ENCODE peak calls at places on chromosomes 5 and 9, in eight cellular contexts. One of them, this sample, is unnamed.

GRCh38 chr5:124724357-124725039 is 21.9 kb downstream of the ZNF608 start:
- DNase-seq in fibroblast of lung: no peak
- DNase-seq in effector memory CD4-positive, alpha-beta T cell: no peak
- DNase-seq in left ventricle myocardium inferior: no peak
- DNase-seq in prostate gland: no peak
- DNase-seq in heart left ventricle: no peak
- DNase-seq in transverse colon: no peak
- DNase-seq in psoas muscle: no peak
- DNase-seq in this sample: no peak

GRCh38 chr9:116377179-116377790 is 223.7 kb downstream of the PAPPA start:
- DNase-seq in effector memory CD4-positive, alpha-beta T cell: no peak
- DNase-seq in prostate gland: no peak
- DNase-seq in transverse colon: no peak
- DNase-seq in heart left ventricle: no peak
- DNase-seq in psoas muscle: no peak
- DNase-seq in fibroblast of lung: peak; percentile 69
- DNase-seq in left ventricle myocardium inferior: no peak
- DNase-seq in this sample: no peak

GRCh38 chr9:4669890-4670289 is 3.6 kb upstream of the SPATA6L start:
- DNase-seq in left ventricle myocardium inferior: no peak
- DNase-seq in psoas muscle: no peak
- DNase-seq in transverse colon: no peak
- DNase-seq in fibroblast of lung: no peak
- DNase-seq in heart left ventricle: no peak
- DNase-seq in prostate gland: no peak
- DNase-seq in effector memory CD4-positive, alpha-beta T cell: no peak
- DNase-seq in this sample: no peak

GRCh38 chr5:180592176-180592575 is 877 bp upstream of the SCGB3A1 start:
- DNase-seq in fibroblast of lung: no peak
- DNase-seq in effector memory CD4-positive, alpha-beta T cell: no peak
- DNase-seq in psoas muscle: no peak
- DNase-seq in left ventricle myocardium inferior: no peak
- DNase-seq in heart left ventricle: no peak
- DNase-seq in transverse colon: no peak
- DNase-seq in prostate gland: no peak
- DNase-seq in this sample: peak; percentile 10

GRCh38 chr5:106380736-106381135 is 1290.0 kb downstream of the EFNA5 start:
- DNase-seq in heart left ventricle: no peak
- DNase-seq in psoas muscle: no peak
- DNase-seq in prostate gland: no peak
- DNase-seq in effector memory CD4-positive, alpha-beta T cell: no peak
- DNase-seq in fibroblast of lung: peak; percentile 55
- DNase-seq in transverse colon: no peak
- DNase-seq in left ventricle myocardium inferior: no peak
- DNase-seq in this sample: no peak

GRCh38 chr5:116130471-116130870 is 45.6 kb downstream of the COMMD10 start:
- DNase-seq in prostate gland: no peak
- DNase-seq in transverse colon: no peak
- DNase-seq in psoas muscle: no peak
- DNase-seq in heart left ventricle: no peak
- DNase-seq in effector memory CD4-positive, alpha-beta T cell: no peak
- DNase-seq in fibroblast of lung: peak; percentile 11
- DNase-seq in left ventricle myocardium inferior: no peak
- DNase-seq in this sample: no peak

GRCh38 chr9:94805585-94805984 is 79.1 kb downstream of the AOPEP start:
- DNase-seq in psoas muscle: no peak
- DNase-seq in heart left ventricle: no peak
- DNase-seq in prostate gland: peak; percentile 69
- DNase-seq in effector memory CD4-positive, alpha-beta T cell: no peak
- DNase-seq in fibroblast of lung: peak; percentile 96
- DNase-seq in transverse colon: peak; percentile 53
- DNase-seq in left ventricle myocardium inferior: no peak
- DNase-seq in this sample: no peak

GRCh38 chr5:15008476-15008875 is 136.9 kb upstream of the ANKH start:
- DNase-seq in prostate gland: peak; percentile 96
- DNase-seq in left ventricle myocardium inferior: peak; percentile 85
- DNase-seq in heart left ventricle: peak; percentile 86
- DNase-seq in effector memory CD4-positive, alpha-beta T cell: no peak
- DNase-seq in transverse colon: peak; percentile 87
- DNase-seq in fibroblast of lung: peak; percentile 95
- DNase-seq in psoas muscle: peak; percentile 92
- DNase-seq in this sample: peak; percentile 77

GRCh38 chr5:120848883-120849282 is 384.8 kb downstream of the PRR16 start:
- DNase-seq in left ventricle myocardium inferior: no peak
- DNase-seq in effector memory CD4-positive, alpha-beta T cell: no peak
- DNase-seq in prostate gland: no peak
- DNase-seq in fibroblast of lung: no peak
- DNase-seq in transverse colon: no peak
- DNase-seq in psoas muscle: no peak
- DNase-seq in heart left ventricle: no peak
- DNase-seq in this sample: no peak

GRCh38 chr9:127212453-127212852 is 52.1 kb upstream of the GARNL3 start:
- DNase-seq in heart left ventricle: no peak
- DNase-seq in psoas muscle: no peak
- DNase-seq in left ventricle myocardium inferior: no peak
- DNase-seq in prostate gland: no peak
- DNase-seq in fibroblast of lung: no peak
- DNase-seq in effector memory CD4-positive, alpha-beta T cell: no peak
- DNase-seq in transverse colon: no peak
- DNase-seq in this sample: no peak

GRCh38 chr5:97118623-97119022 is 23.8 kb downstream of the LIX1 start:
- DNase-seq in fibroblast of lung: no peak
- DNase-seq in heart left ventricle: no peak
- DNase-seq in transverse colon: no peak
- DNase-seq in psoas muscle: no peak
- DNase-seq in prostate gland: no peak
- DNase-seq in effector memory CD4-positive, alpha-beta T cell: no peak
- DNase-seq in left ventricle myocardium inferior: no peak
- DNase-seq in this sample: no peak

GRCh38 chr9:33372900-33373299 is 29.5 kb downstream of the AQP7 start:
- DNase-seq in left ventricle myocardium inferior: no peak
- DNase-seq in effector memory CD4-positive, alpha-beta T cell: no peak
- DNase-seq in fibroblast of lung: no peak
- DNase-seq in prostate gland: peak; percentile 18
- DNase-seq in transverse colon: no peak
- DNase-seq in psoas muscle: no peak
- DNase-seq in heart left ventricle: no peak
- DNase-seq in this sample: no peak

GRCh38 chr5:131279209-131279608 is 15.4 kb downstream of the CDC42SE2 start:
- DNase-seq in psoas muscle: no peak
- DNase-seq in left ventricle myocardium inferior: no peak
- DNase-seq in transverse colon: no peak
- DNase-seq in effector memory CD4-positive, alpha-beta T cell: no peak
- DNase-seq in heart left ventricle: no peak
- DNase-seq in prostate gland: no peak
- DNase-seq in fibroblast of lung: no peak
- DNase-seq in this sample: no peak

GRCh38 chr9:87651431-87651830 is 74.5 kb upstream of the CTSL start:
- DNase-seq in psoas muscle: no peak
- DNase-seq in effector memory CD4-positive, alpha-beta T cell: no peak
- DNase-seq in left ventricle myocardium inferior: no peak
- DNase-seq in transverse colon: no peak
- DNase-seq in heart left ventricle: no peak
- DNase-seq in fibroblast of lung: no peak
- DNase-seq in prostate gland: no peak
- DNase-seq in this sample: no peak

GRCh38 chr9:131709741-131710499 is 30.0 kb downstream of the RAPGEF1 start:
- DNase-seq in transverse colon: no peak
- DNase-seq in left ventricle myocardium inferior: no peak
- DNase-seq in heart left ventricle: no peak
- DNase-seq in prostate gland: no peak
- DNase-seq in effector memory CD4-positive, alpha-beta T cell: peak; percentile 44
- DNase-seq in psoas muscle: no peak
- DNase-seq in fibroblast of lung: peak; percentile 19
- DNase-seq in this sample: no peak

GRCh38 chr5:1963358-1963757 is 80.6 kb upstream of the IRX4 start:
- DNase-seq in psoas muscle: no peak
- DNase-seq in left ventricle myocardium inferior: no peak
- DNase-seq in heart left ventricle: no peak
- DNase-seq in prostate gland: no peak
- DNase-seq in fibroblast of lung: no peak
- DNase-seq in transverse colon: no peak
- DNase-seq in effector memory CD4-positive, alpha-beta T cell: no peak
- DNase-seq in this sample: no peak

GRCh38 chr5:35087971-35088370 is 40.2 kb upstream of the AGXT2 start:
- DNase-seq in psoas muscle: no peak
- DNase-seq in effector memory CD4-positive, alpha-beta T cell: no peak
- DNase-seq in fibroblast of lung: peak; percentile 17
- DNase-seq in heart left ventricle: no peak
- DNase-seq in prostate gland: no peak
- DNase-seq in left ventricle myocardium inferior: no peak
- DNase-seq in transverse colon: no peak
- DNase-seq in this sample: no peak

GRCh38 chr5:35081134-35081533 is 33.4 kb upstream of the AGXT2 start:
- DNase-seq in heart left ventricle: no peak
- DNase-seq in psoas muscle: no peak
- DNase-seq in effector memory CD4-positive, alpha-beta T cell: no peak
- DNase-seq in fibroblast of lung: no peak
- DNase-seq in prostate gland: no peak
- DNase-seq in left ventricle myocardium inferior: no peak
- DNase-seq in transverse colon: no peak
- DNase-seq in this sample: no peak

GRCh38 chr5:35083150-35083549 is 35.4 kb upstream of the AGXT2 start:
- DNase-seq in prostate gland: no peak
- DNase-seq in psoas muscle: no peak
- DNase-seq in left ventricle myocardium inferior: no peak
- DNase-seq in fibroblast of lung: no peak
- DNase-seq in heart left ventricle: no peak
- DNase-seq in transverse colon: no peak
- DNase-seq in effector memory CD4-positive, alpha-beta T cell: no peak
- DNase-seq in this sample: no peak

GRCh38 chr5:35082530-35082929 is 34.8 kb upstream of the AGXT2 start:
- DNase-seq in transverse colon: no peak
- DNase-seq in heart left ventricle: no peak
- DNase-seq in fibroblast of lung: no peak
- DNase-seq in psoas muscle: no peak
- DNase-seq in effector memory CD4-positive, alpha-beta T cell: no peak
- DNase-seq in left ventricle myocardium inferior: no peak
- DNase-seq in prostate gland: no peak
- DNase-seq in this sample: no peak
- H3K27ac ChIP-seq in transverse colon: no peak overlapping the region
- H3K27ac ChIP-seq in heart left ventricle: no peak overlapping the region
- H3K27ac ChIP-seq in fibroblast of lung: no peak overlapping the region
- H3K27ac ChIP-seq in psoas muscle: no peak overlapping the region
- H3K27ac ChIP-seq in effector memory CD4-positive, alpha-beta T cell: no peak overlapping the region
- H3K27ac ChIP-seq in left ventricle myocardium inferior: no peak overlapping the region
- H3K27ac ChIP-seq in prostate gland: no peak overlapping the region
- H3K27ac ChIP-seq in this sample: no peak overlapping the region

DNA sequence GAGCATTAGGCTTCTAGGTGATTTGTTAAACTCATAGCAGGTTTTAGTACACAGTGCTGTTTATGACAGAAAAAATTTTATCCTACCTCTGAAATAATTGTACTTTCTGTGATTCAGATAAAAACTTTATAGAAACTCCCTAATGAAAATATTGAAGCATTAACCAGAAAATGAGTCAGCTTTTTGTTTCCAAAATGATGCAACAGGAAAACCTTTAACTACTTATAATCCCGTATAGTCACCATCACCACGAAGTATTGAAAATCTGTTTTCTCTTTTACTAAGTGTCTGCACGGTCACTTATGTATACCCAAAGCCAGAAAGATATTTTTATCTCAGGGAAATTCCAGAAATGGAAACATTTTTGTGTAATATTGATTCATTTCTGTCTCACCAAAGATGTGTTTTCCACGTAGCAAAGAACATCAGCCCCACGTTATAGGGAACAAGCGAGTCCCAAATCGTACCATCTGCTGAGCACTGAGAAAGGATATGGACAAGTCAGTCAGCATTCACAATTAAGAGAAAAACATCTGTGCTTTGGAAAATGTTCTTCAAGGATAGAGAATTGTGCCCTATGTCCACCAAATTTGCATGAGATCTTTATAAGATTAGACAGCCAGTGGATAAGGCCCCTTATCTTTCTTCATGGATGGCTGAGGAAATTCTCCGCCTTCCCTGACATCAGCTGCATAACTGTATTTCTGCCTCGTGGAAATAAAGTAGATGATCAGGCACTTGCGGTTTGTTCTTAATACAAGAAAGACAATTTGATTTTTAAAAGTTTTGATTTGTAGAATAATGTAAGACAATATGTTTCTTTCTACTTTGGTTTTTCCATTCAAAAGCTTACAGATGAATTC is 41.9 kb downstream of the TNFAIP8 start:
- DNase-seq in effector memory CD4-positive, alpha-beta T cell: no peak
- DNase-seq in prostate gland: no peak
- DNase-seq in transverse colon: no peak
- DNase-seq in psoas muscle: no peak
- DNase-seq in heart left ventricle: no peak
- DNase-seq in left ventricle myocardium inferior: no peak
- DNase-seq in fibroblast of lung: peak; percentile 76
- DNase-seq in this sample: no peak
- H3K4me3 ChIP-seq in effector memory CD4-positive, alpha-beta T cell: no peak overlapping the region
- H3K4me3 ChIP-seq in prostate gland: no peak overlapping the region
- H3K4me3 ChIP-seq in transverse colon: no peak overlapping the region
- H3K4me3 ChIP-seq in psoas muscle: no peak overlapping the region
- H3K4me3 ChIP-seq in heart left ventricle: no peak overlapping the region
- H3K4me3 ChIP-seq in left ventricle myocardium inferior: no peak overlapping the region
- H3K4me3 ChIP-seq in fibroblast of lung: peak overlapping the region; percentile 7
- H3K4me3 ChIP-seq in this sample: no peak overlapping the region

DNA sequence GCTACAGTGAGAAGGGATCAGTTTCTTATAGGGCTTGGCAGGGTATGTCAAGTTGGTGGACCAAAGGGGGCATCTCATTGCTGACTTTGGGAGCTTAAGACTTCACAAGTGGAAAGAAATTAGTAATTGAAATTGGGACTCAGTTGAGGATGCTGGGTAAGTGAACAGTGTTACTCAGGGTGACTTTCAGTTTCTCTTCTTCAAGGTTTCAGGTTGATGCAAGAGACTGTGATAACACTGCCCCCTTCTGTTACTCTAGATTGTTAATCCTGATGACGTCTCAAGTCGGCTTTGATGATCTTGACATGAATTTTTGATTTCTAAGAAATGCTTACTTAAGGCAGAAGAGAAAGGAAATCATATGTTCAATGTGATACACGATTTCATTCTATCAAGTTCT is 21.3 kb downstream of the KCTD16 start:
- DNase-seq in prostate gland: no peak
- DNase-seq in heart left ventricle: no peak
- DNase-seq in psoas muscle: no peak
- DNase-seq in fibroblast of lung: peak; percentile 82
- DNase-seq in transverse colon: no peak
- DNase-seq in effector memory CD4-positive, alpha-beta T cell: no peak
- DNase-seq in left ventricle myocardium inferior: no peak
- DNase-seq in this sample: no peak
- H3K27ac ChIP-seq in prostate gland: no peak overlapping the region
- H3K27ac ChIP-seq in heart left ventricle: no peak overlapping the region
- H3K27ac ChIP-seq in psoas muscle: no peak overlapping the region
- H3K27ac ChIP-seq in fibroblast of lung: no peak overlapping the region
- H3K27ac ChIP-seq in transverse colon: no peak overlapping the region
- H3K27ac ChIP-seq in effector memory CD4-positive, alpha-beta T cell: peak overlapping the region; percentile 83
- H3K27ac ChIP-seq in left ventricle myocardium inferior: no peak overlapping the region
- H3K27ac ChIP-seq in this sample: no peak overlapping the region

DNA sequence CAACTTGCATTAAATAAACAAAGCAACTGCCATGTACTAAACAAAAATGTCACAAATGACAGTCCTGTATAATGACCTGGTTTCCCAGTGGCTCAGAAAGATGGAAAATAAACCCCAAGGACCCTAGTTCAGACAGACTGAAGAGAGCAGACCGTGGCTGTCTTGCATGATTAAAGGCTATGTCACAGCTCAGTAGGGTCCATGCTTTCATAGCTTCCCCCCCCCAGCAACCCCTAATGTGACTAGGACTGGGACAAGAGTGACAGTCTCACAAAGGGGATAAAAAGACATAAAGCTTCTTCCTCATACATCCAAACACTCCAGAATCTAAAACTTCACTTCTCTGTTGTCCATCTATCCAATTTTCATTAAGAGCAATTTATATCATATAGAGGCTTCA is 113.6 kb downstream of the NR6A1 start:
- DNase-seq in transverse colon: no peak
- DNase-seq in prostate gland: no peak
- DNase-seq in heart left ventricle: no peak
- DNase-seq in effector memory CD4-positive, alpha-beta T cell: no peak
- DNase-seq in psoas muscle: no peak
- DNase-seq in fibroblast of lung: no peak
- DNase-seq in left ventricle myocardium inferior: no peak
- DNase-seq in this sample: no peak
- H3K4me3 ChIP-seq in transverse colon: no peak overlapping the region
- H3K4me3 ChIP-seq in prostate gland: no peak overlapping the region
- H3K4me3 ChIP-seq in heart left ventricle: no peak overlapping the region
- H3K4me3 ChIP-seq in effector memory CD4-positive, alpha-beta T cell: no peak overlapping the region
- H3K4me3 ChIP-seq in psoas muscle: no peak overlapping the region
- H3K4me3 ChIP-seq in fibroblast of lung: no peak overlapping the region
- H3K4me3 ChIP-seq in left ventricle myocardium inferior: no peak overlapping the region
- H3K4me3 ChIP-seq in this sample: no peak overlapping the region